ENCODE peak calls at places on chromosomes 12 and 14, in four cellular contexts. O, D, Y and G are unnamed samples.

GRCh38 chr12:67006612-67007011 is 262.5 kb upstream of the CAND1 start:
- DNase-seq in O (no peak), D (no peak), Y (no peak), G (no peak)

GRCh38 chr12:67449591-67450052 is 180.5 kb downstream of the CAND1 start:
- DNase-seq in O (no peak), D (no peak), Y (no peak), G (no peak)

GRCh38 chr14:72590577-72590976 is 303.3 kb downstream of the DPF3 start:
- DNase-seq in O (no peak), D (no peak), Y (no peak), G (no peak)

GRCh38 chr14:104086210-104086660 is 735 bp downstream of the ASPG start:
- DNase-seq in O (no peak), D (no peak), Y (peak; percentile 4), G (no peak)

GRCh38 chr12:59030415-59030814 is 110.1 kb upstream of the LRIG3 start:
- DNase-seq in O (no peak), D (no peak), Y (no peak), G (no peak)

GRCh38 chr12:100959481-100959880 is 164.9 kb downstream of the ANO4 start:
- DNase-seq in O (peak; percentile 78), D (peak; percentile 7), Y (no peak), G (no peak)

GRCh38 chr14:103531421-103532215 is 2.6 kb downstream of the TRMT61A start:
- DNase-seq in O (no peak), D (no peak), Y (no peak), G (no peak)

GRCh38 chr14:54794148-54794547 is 108.5 kb downstream of the GCH1 start:
- DNase-seq in O (no peak), D (no peak), Y (no peak), G (no peak)

GRCh38 chr14:49858383-49858782 is 5.8 kb upstream of the NEMF start:
- DNase-seq in O (no peak), D (peak; percentile 50), Y (no peak), G (no peak)

GRCh38 chr14:33917664-33918063 is 33.2 kb downstream of the EGLN3 start:
- DNase-seq in O (no peak), D (no peak), Y (no peak), G (no peak)

GRCh38 chr12:6084261-6084968 is 40.1 kb downstream of the VWF start:
- DNase-seq in O (peak; percentile 31), D (no peak), Y (no peak), G (peak; percentile 31)

GRCh38 chr14:57245941-57246340 is 22.8 kb downstream of the EXOC5 start:
- DNase-seq in O (peak; percentile 1), D (no peak), Y (no peak), G (peak; percentile 13)

GRCh38 chr12:90510948-90511347 is 444.0 kb downstream of the CCER1 start:
- DNase-seq in O (peak; percentile 78), D (no peak), Y (no peak), G (no peak)

GRCh38 chr12:14959463-14959862 is 1.9 kb downstream of the ARHGDIB start:
- DNase-seq in O (no peak), D (peak; percentile 76), Y (no peak), G (no peak)

GRCh38 chr12:57603758-57604453 is 718 bp upstream of the DTX3 start:
- DNase-seq in O (peak; percentile 60), D (no peak), Y (no peak), G (peak; percentile 45)

GRCh38 chr14:96217381-96217913 is 12.8 kb downstream of the BDKRB2 start:
- DNase-seq in O (no peak), D (no peak), Y (no peak), G (no peak)

GRCh38 chr14:94545131-94545841 is 16.0 kb upstream of the SERPINA4 start:
- DNase-seq in O (peak; percentile 51), D (no peak), Y (no peak), G (no peak)

GRCh38 chr14:101604228-101604934 is 43.1 kb downstream of the DIO3 start:
- DNase-seq in O (no peak), D (no peak), Y (no peak), G (no peak)

GRCh38 chr12:50192908-50193307 is 25.7 kb upstream of the CERS5 start:
- DNase-seq in O (peak; percentile 47), D (no peak), Y (no peak), G (peak; percentile 46)

GRCh38 chr14:89728964-89729363 is 225.6 kb downstream of the EFCAB11 start:
- DNase-seq in O (no peak), D (no peak), Y (no peak), G (no peak)

GRCh38 chr14:69321601-69322330 is 61.8 kb downstream of the GALNT16 start:
- DNase-seq in O (peak; percentile 56), D (no peak), Y (no peak), G (no peak)

GRCh38 chr12:69936214-69936731 is 111.2 kb downstream of the MYRFL start:
- DNase-seq in O (no peak), D (no peak), Y (no peak), G (no peak)

GRCh38 chr14:20328705-20329104 is 4.4 kb downstream of the CCNB1IP1 start:
- DNase-seq in O (no peak), D (no peak), Y (no peak), G (no peak)

GRCh38 chr14:88993946-88994345 is 169.5 kb downstream of the TTC8 start:
- DNase-seq in O (peak; percentile 35), D (no peak), Y (no peak), G (peak; percentile 22)

GRCh38 chr14:59098377-59098776 is 90.1 kb upstream of the DAAM1 start:
- DNase-seq in O (peak; percentile 92), D (no peak), Y (no peak), G (peak; percentile 94)

GRCh38 chr14:21526672-21527319 is 650 bp upstream of the SALL2 start:
- DNase-seq in O (no peak), D (peak; percentile 47), Y (peak; percentile 28), G (no peak)

GRCh38 chr14:20454359-20454644 is 310 bp downstream of the OSGEP start:
- DNase-seq in O (peak; percentile 80), D (no peak), Y (no peak), G (no peak)

GRCh38 chr12:47766496-47767196 is 6.4 kb upstream of the SLC48A1 start:
- DNase-seq in O (no peak), D (no peak), Y (no peak), G (no peak)

GRCh38 chr12:24505366-24506025 is 443.4 kb downstream of the BCAT1 start:
- DNase-seq in O (no peak), D (no peak), Y (no peak), G (no peak)

GRCh38 chr12:69239286-69239921 is at the start of gene CPSF6:
- DNase-seq in O (peak; percentile 82), D (peak; percentile 98), Y (peak; percentile 98), G (peak; percentile 86)

GRCh38 chr12:95096378-95096777 is 23.0 kb upstream of the NR2C1 start:
- DNase-seq in O (no peak), D (no peak), Y (no peak), G (no peak)

GRCh38 chr14:22837059-22837749 is 819 bp downstream of the MMP14 start:
- DNase-seq in O (peak; percentile 45), D (peak; percentile 68), Y (no peak), G (peak; percentile 60)

DNA sequence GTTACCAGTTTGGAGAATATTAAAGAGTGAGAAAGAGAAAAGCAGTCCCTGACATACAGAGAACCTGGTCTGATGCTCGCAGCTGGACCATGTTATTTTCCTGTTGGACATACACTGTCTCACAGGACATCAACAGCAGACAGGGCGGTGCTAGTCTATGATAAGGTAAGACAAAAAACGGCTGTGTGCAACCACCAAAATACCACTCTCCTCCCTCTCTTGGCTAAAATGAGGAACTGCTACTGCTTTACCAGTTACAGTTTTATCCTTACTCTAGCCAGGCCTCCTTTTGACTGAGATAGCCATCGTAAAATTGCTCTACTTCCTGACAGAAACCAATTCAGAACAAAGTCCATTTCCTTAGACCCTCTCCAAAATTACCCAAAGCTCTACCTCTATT is 47.0 kb upstream of the ERGIC2 start:
- DNase-seq in O (no peak), D (peak; percentile 95), Y (no peak), G (no peak)
- TF ChIP-seq CTCF in O (no peak), D (peak; percentile 69), Y (peak; percentile 30), G (no peak)

GRCh38 chr14:29536886-29537511 is 390.6 kb downstream of the PRKD1 start:
- DNase-seq in O (peak; percentile 49), D (peak; percentile 30), Y (no peak), G (peak; percentile 11)
- TF ChIP-seq CTCF in O (peak; percentile 49), D (peak; percentile 9), Y (peak; percentile 62), G (peak; percentile 89)

DNA sequence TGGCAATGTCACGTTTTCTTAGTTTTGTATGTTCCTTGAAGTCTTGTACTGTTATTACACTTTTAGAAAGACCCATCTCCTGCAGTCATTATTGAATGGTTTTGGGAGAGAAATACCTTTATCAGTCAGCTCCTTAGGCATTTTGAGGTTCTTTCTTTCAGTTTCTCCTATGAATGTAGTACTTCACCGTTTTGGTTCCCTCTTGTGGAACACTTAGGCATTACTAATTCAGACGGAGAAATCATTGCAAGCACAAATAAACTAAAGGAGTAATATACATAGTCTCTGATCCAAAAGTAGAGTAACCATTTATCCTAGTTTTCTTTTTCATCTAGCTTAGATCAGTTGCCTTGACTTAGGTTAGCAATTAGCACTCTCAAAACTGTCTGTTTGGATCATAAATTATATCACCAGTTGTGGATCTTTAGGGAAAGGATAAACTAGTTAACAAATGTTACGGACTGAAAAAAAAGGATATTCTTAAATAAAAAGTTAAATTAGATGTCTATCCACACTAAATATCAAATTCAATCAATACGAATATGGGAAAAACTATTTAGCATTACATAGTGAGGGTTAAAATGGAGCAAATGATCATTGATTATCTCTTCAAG is 1538.3 kb upstream of the SEL1L start:
- DNase-seq in O (peak; percentile 25), D (peak; percentile 69), Y (peak; percentile 22), G (no peak)
- TF ChIP-seq CTCF in O (peak; percentile 34), D (peak; percentile 39), Y (peak; percentile 63), G (peak; percentile 57)

GRCh38 chr12:9372202-9372601 is 164.0 kb upstream of the PZP start:
- DNase-seq in O (peak; percentile 17), D (peak; percentile 20), Y (no peak), G (no peak)
- TF ChIP-seq CTCF in O (peak; percentile 33), D (peak; percentile 4), Y (peak; percentile 38), G (peak; percentile 48)

GRCh38 chr14:74257988-74258704 is 18.9 kb downstream of the VSX2 start:
- DNase-seq in O (no peak), D (no peak), Y (no peak), G (no peak)
- TF ChIP-seq CTCF in O (no peak), D (no peak), Y (no peak), G (no peak)

GRCh38 chr12:92027243-92027642 is 118.4 kb downstream of the BTG1 start:
- DNase-seq in O (no peak), D (no peak), Y (no peak), G (no peak)

GRCh38 chr12:92030618-92031017 is 115.0 kb downstream of the BTG1 start:
- DNase-seq in O (peak; percentile 87), D (peak; percentile 40), Y (no peak), G (no peak)

GRCh38 chr12:92029902-92030586 is 115.6 kb downstream of the BTG1 start:
- DNase-seq in O (no peak), D (no peak), Y (no peak), G (no peak)

GRCh38 chr12:92028039-92028709 is 117.5 kb downstream of the BTG1 start:
- DNase-seq in O (peak; percentile 81), D (no peak), Y (no peak), G (no peak)

GRCh38 chr12:92029136-92029535 is 116.5 kb downstream of the BTG1 start:
- DNase-seq in O (no peak), D (no peak), Y (no peak), G (no peak)
- TF ChIP-seq CTCF in O (no peak), D (no peak), Y (no peak), G (no peak)

GRCh38 chr14:91814317-91814716 is 53.0 kb downstream of the TC2N start:
- DNase-seq in O (no peak), D (no peak), Y (no peak), G (no peak)
- TF ChIP-seq CTCF in O (no peak), D (no peak), Y (no peak), G (no peak)